ENCODE peak calls at places on chromosomes 5 and 9, in seven cellular contexts. J is adrenal gland, N is PC-3, S is Calu3, D is lower lobe of right lung, E is foreskin fibroblast, O is BJ. X is an unnamed sample.

GRCh38 chr9:33157960-33158359 is 9.2 kb downstream of the B4GALT1 start:
- DNase-seq in J (no peak), N (no peak), S (no peak), D (no peak), E (no peak), O (no peak), X (no peak)

GRCh38 chr9:88922091-88922490 is 69.2 kb upstream of the S1PR3 start:
- DNase-seq in J (no peak), N (no peak), S (no peak), D (no peak), E (no peak), O (no peak), X (no peak)

GRCh38 chr5:32794086-32794485 is 83.0 kb downstream of the NPR3 start:
- DNase-seq in J (no peak), N (peak; percentile 59), S (peak; percentile 18), D (no peak), E (peak; percentile 62), O (no peak), X (no peak)

GRCh38 chr9:73050887-73051550 is 98.2 kb upstream of the ALDH1A1 start:
- DNase-seq in J (no peak), N (no peak), S (no peak), D (no peak), E (peak; percentile 33), O (no peak), X (no peak)

GRCh38 chr5:56817306-56817986 is 2.1 kb downstream of the MAP3K1 start:
- DNase-seq in J (no peak), N (no peak), S (no peak), D (no peak), E (no peak), O (no peak), X (no peak)

GRCh38 chr5:66246621-66247020 is 102.5 kb downstream of the SREK1 start:
- DNase-seq in J (no peak), N (peak; percentile 45), S (no peak), D (no peak), E (peak; percentile 72), O (peak; percentile 12), X (no peak)

GRCh38 chr5:172833691-172834569 is at the start of gene ERGIC1:
- DNase-seq in J (peak; percentile 90), N (peak; percentile 81), S (peak; percentile 87), D (peak; percentile 92), E (peak; percentile 95), O (no peak), X (peak; percentile 85)

GRCh38 chr5:2488593-2488992 is 262.9 kb downstream of the IRX2 start:
- DNase-seq in J (no peak), N (no peak), S (no peak), D (no peak), E (no peak), O (no peak), X (no peak)

GRCh38 chr5:89556215-89557009 is 673.4 kb upstream of the MEF2C start:
- DNase-seq in J (peak; percentile 22), N (peak; percentile 96), S (peak; percentile 45), D (no peak), E (peak; percentile 94), O (peak; percentile 35), X (no peak)

GRCh38 chr5:156182174-156182967 is 144.6 kb upstream of the SGCD start:
- DNase-seq in J (no peak), N (no peak), S (no peak), D (no peak), E (peak; percentile 43), O (no peak), X (no peak)

GRCh38 chr9:89448821-89449220 is 49.1 kb downstream of the SEMA4D start:
- DNase-seq in J (no peak), N (no peak), S (no peak), D (no peak), E (no peak), O (no peak), X (no peak)

GRCh38 chr9:129074106-129074505 is 6.8 kb upstream of the DOLPP1 start:
- DNase-seq in J (no peak), N (no peak), S (no peak), D (no peak), E (no peak), O (no peak), X (no peak)

GRCh38 chr5:83711982-83712601 is 8.6 kb downstream of the HAPLN1 start:
- DNase-seq in J (no peak), N (peak; percentile 78), S (peak; percentile 72), D (no peak), E (peak; percentile 62), O (no peak), X (no peak)

GRCh38 chr5:138444078-138444773 is 5.4 kb downstream of the REEP2 start:
- DNase-seq in J (no peak), N (no peak), S (no peak), D (no peak), E (no peak), O (no peak), X (no peak)

GRCh38 chr5:118042076-118042475 is 946.3 kb downstream of the DTWD2 start:
- DNase-seq in J (no peak), N (no peak), S (no peak), D (no peak), E (peak; percentile 6), O (no peak), X (no peak)

GRCh38 chr5:151696470-151697061 is 9.9 kb upstream of the SPARC start:
- DNase-seq in J (peak; percentile 67), N (no peak), S (no peak), D (no peak), E (peak; percentile 96), O (peak; percentile 97), X (no peak)

GRCh38 chr5:176535655-176536131 is 1.5 kb downstream of the RNF44 start:
- DNase-seq in J (no peak), N (peak; percentile 17), S (no peak), D (no peak), E (peak; percentile 47), O (no peak), X (no peak)

GRCh38 chr9:131422241-131422792 is 28.4 kb downstream of the PRRC2B start:
- DNase-seq in J (peak; percentile 45), N (peak; percentile 16), S (peak; percentile 40), D (no peak), E (peak; percentile 42), O (no peak), X (no peak)

GRCh38 chr5:81748556-81748955 is 2.3 kb downstream of the SSBP2 start:
- DNase-seq in J (no peak), N (no peak), S (no peak), D (no peak), E (no peak), O (no peak), X (no peak)

GRCh38 chr9:70995511-70995910 is 125.9 kb downstream of the TRPM3 start:
- DNase-seq in J (no peak), N (no peak), S (no peak), D (no peak), E (peak; percentile 18), O (no peak), X (no peak)

GRCh38 chr9:79946718-79947117 is 375.0 kb downstream of the TLE4 start:
- DNase-seq in J (no peak), N (no peak), S (no peak), D (no peak), E (peak; percentile 41), O (no peak), X (no peak)

GRCh38 chr9:35962126-35962906 is 4.4 kb upstream of the OR2S2 start:
- DNase-seq in J (no peak), N (peak; percentile 56), S (no peak), D (no peak), E (peak; percentile 75), O (peak; percentile 28), X (no peak)

GRCh38 chr9:33781736-33782135 is 13.6 kb upstream of the PRSS3 start:
- DNase-seq in J (no peak), N (no peak), S (no peak), D (no peak), E (no peak), O (no peak), X (no peak)

GRCh38 chr9:127066775-127067111 is 55.7 kb downstream of the ANGPTL2 start:
- DNase-seq in J (no peak), N (peak; percentile 23), S (no peak), D (no peak), E (peak; percentile 47), O (no peak), X (no peak)

GRCh38 chr5:139881145-139881733 is 85.6 kb downstream of the PSD2 start:
- DNase-seq in J (no peak), N (no peak), S (no peak), D (no peak), E (no peak), O (no peak), X (no peak)
- TF ChIP-seq CTCF in J (no peak), N (no peak), S (no peak), D (no peak), E (no peak), O (no peak), X (no peak)

GRCh38 chr5:16929347-16929746 is 6.7 kb downstream of the MYO10 start:
- DNase-seq in J (no peak), N (no peak), S (no peak), D (no peak), E (no peak), O (no peak), X (no peak)

GRCh38 chr5:16933337-16933736 is 2.8 kb downstream of the MYO10 start:
- DNase-seq in J (no peak), N (no peak), S (no peak), D (no peak), E (no peak), O (no peak), X (no peak)

GRCh38 chr5:16932401-16932800 is 3.7 kb downstream of the MYO10 start:
- DNase-seq in J (no peak), N (no peak), S (no peak), D (no peak), E (no peak), O (no peak), X (no peak)

GRCh38 chr5:16930487-16930886 is 5.6 kb downstream of the MYO10 start:
- DNase-seq in J (no peak), N (no peak), S (no peak), D (no peak), E (no peak), O (no peak), X (no peak)

GRCh38 chr5:16931334-16932110 is 4.6 kb downstream of the MYO10 start:
- DNase-seq in J (no peak), N (no peak), S (peak; percentile 57), D (peak; percentile 57), E (peak; percentile 25), O (no peak), X (no peak)
- TF ChIP-seq CTCF in J (no peak), N (no peak), S (no peak), D (no peak), E (no peak), O (no peak), X (no peak)

DNA sequence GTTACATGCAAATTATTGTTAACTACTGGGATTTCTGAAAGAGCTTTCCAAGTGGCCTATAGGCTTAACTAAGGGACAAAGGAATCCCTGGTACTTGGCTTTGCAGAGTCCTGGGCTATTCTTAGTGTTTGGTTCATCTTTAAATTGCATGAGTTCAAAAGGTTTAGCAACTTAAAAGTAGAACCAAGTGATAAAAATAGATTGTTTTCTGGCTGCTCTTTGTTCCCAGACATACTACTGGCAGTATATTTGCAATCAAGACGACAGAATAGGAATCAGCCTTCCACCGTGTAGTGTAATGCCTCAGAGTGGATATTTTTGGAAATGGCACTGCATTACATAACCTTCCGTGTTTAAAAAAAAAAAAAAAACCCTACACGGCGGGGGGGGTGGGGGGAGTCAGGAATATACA is 1.0 kb downstream of the NREP start:
- DNase-seq in J (no peak), N (peak; percentile 12), S (no peak), D (no peak), E (peak; percentile 61), O (no peak), X (no peak)
- TF ChIP-seq CTCF in J (peak; percentile 8), N (no peak), S (no peak), D (no peak), E (no peak), O (peak; percentile 7), X (no peak)

GRCh38 chr9:6910032-6910431 is 152.3 kb downstream of the KDM4C start:
- DNase-seq in J (no peak), N (peak; percentile 29), S (no peak), D (no peak), E (peak; percentile 67), O (no peak), X (no peak)
- TF ChIP-seq CTCF in J (peak; percentile 46), N (peak; percentile 59), S (no peak), D (peak; percentile 37), E (peak; percentile 48), O (peak; percentile 62), X (peak; percentile 30)

X was measured in CD14-positive monocyte.